ENCODE peak calls at places on chromosomes 16 and 17, in ten cellular contexts. J is progenitor cell of endocrine pancreas; M is endothelial cell of umbilical vein; S is EL; K is amygdala; A is hepatocyte; L is germinal center; U is RPMI7951; V is skeletal muscle cell; I is effector memory CD8-positive, alpha-beta T cell. E is an unnamed sample.

GRCh38 chr16:56068816-56069215 is 122.5 kb upstream of the GNAO1 start:
- DNase-seq in K (no peak), L (no peak), A (no peak), I (no peak), M (no peak), J (no peak), S (no peak), V (no peak), U (no peak), E (no peak)

GRCh38 chr17:32123782-32124181 is 18.5 kb upstream of the RHOT1 start:
- DNase-seq in S (no peak), V (no peak), L (no peak), J (no peak), I (no peak), A (no peak), M (no peak), U (no peak), K (no peak), E (no peak)

GRCh38 chr17:72004011-72004427 is 116.8 kb upstream of the SOX9 start:
- DNase-seq in J (no peak), K (no peak), S (peak), I (no peak), U (peak), A (no peak), V (no peak), L (no peak), M (no peak), E (no peak)

GRCh38 chr17:64411999-64412771 is 21.5 kb upstream of the PECAM1 start:
- DNase-seq in A (peak), L (peak), M (peak), S (no peak), U (no peak), V (no peak), J (no peak), K (peak), I (no peak), E (no peak)

GRCh38 chr17:71313866-71314265 is 807.0 kb upstream of the SOX9 start:
- DNase-seq in A (no peak), V (no peak), K (no peak), S (no peak), J (no peak), I (no peak), M (no peak), L (no peak), U (peak), E (no peak)

GRCh38 chr17:2059837-2060658 is 5.1 kb downstream of the HIC1 start:
- DNase-seq in U (no peak), V (no peak), I (no peak), J (no peak), S (no peak), M (no peak), A (no peak), L (no peak), K (no peak), E (no peak)

GRCh38 chr16:20333120-20333519 is 5.8 kb upstream of the GP2 start:
- DNase-seq in S (no peak), M (no peak), U (no peak), L (no peak), I (no peak), V (no peak), A (no peak), J (no peak), K (no peak), E (no peak)

GRCh38 chr17:39209317-39210092 is 9.4 kb downstream of the RPL19 start:
- DNase-seq in S (peak), A (peak), K (no peak), I (peak), M (peak), V (no peak), J (no peak), L (peak), U (peak), E (peak)

GRCh38 chr17:193426-193810 is 12.0 kb upstream of the DOC2B start:
- DNase-seq in L (no peak), S (no peak), J (no peak), U (no peak), V (no peak), I (no peak), K (no peak), M (no peak), A (no peak), E (no peak)

GRCh38 chr16:27470567-27471431 is 68.8 kb downstream of the IL21R start:
- DNase-seq in M (peak), V (no peak), L (no peak), A (no peak), U (peak), J (no peak), K (no peak), S (peak), I (no peak), E (no peak)

GRCh38 chr17:28514571-28515002 is 8.4 kb downstream of the FOXN1 start:
- DNase-seq in V (no peak), I (no peak), K (no peak), A (no peak), L (no peak), S (no peak), U (no peak), J (no peak), M (no peak), E (no peak)

GRCh38 chr17:2405247-2405926 is 4.5 kb upstream of the MNT start:
- DNase-seq in J (no peak), A (peak), U (peak), M (peak), K (no peak), I (no peak), L (no peak), S (peak), V (peak), E (no peak)

GRCh38 chr16:21167360-21167759 is 8.9 kb downstream of the LDAF1 start:
- DNase-seq in A (no peak), S (peak), V (peak), M (no peak), L (no peak), I (no peak), K (no peak), U (peak), J (no peak), E (no peak)

GRCh38 chr16:6341993-6342392 is 990.7 kb upstream of the RBFOX1 start:
- DNase-seq in J (no peak), U (no peak), V (no peak), L (no peak), S (no peak), K (no peak), A (no peak), I (no peak), M (no peak), E (no peak)

GRCh38 chr17:63126607-63127006 is 160.6 kb downstream of the TANC2 start:
- DNase-seq in U (no peak), V (no peak), I (no peak), M (no peak), K (no peak), A (no peak), S (no peak), L (no peak), J (no peak), E (no peak)

GRCh38 chr17:13036776-13037175 is 18.9 kb upstream of the ELAC2 start:
- DNase-seq in K (no peak), V (peak), I (no peak), L (no peak), U (no peak), J (no peak), S (peak), M (no peak), A (no peak), E (no peak)

GRCh38 chr17:3740611-3741073 is 16.9 kb downstream of the HASPIN start:
- DNase-seq in M (no peak), J (no peak), A (no peak), K (no peak), U (no peak), I (peak), S (no peak), V (no peak), L (peak), E (peak)

E was measured in immature natural killer cell.